ENCODE peak calls at places on chromosomes 12 and 14, in six cellular contexts. D is ovary, L is psoas muscle, T is uterus, K is heart left ventricle, U is hepatocyte. C is an unnamed sample.
A peak's percentile ranks its signal among the peaks of the same experiment; 100 is the strongest.

GRCh38 chr12:22396735-22397134 is 62.2 kb upstream of the ST8SIA1 start:
- DNase-seq in D (no peak), L (no peak), T (no peak), K (no peak), U (no peak), C (no peak)

GRCh38 chr14:65267856-65268255 is 144.7 kb upstream of the FUT8 start:
- DNase-seq in D (no peak), L (no peak), T (no peak), K (no peak), U (no peak), C (no peak)

GRCh38 chr12:101582937-101583336 is 11.8 kb upstream of the MYBPC1 start:
- DNase-seq in D (no peak), L (no peak), T (no peak), K (no peak), U (no peak), C (no peak)

GRCh38 chr12:54017845-54018607 is 9.2 kb downstream of the HOXC8 start:
- DNase-seq in D (peak; percentile 96), L (peak; percentile 88), T (peak; percentile 93), K (peak; percentile 75), U (peak; percentile 92), C (no peak)

GRCh38 chr12:52860102-52860838 is 11.5 kb upstream of the KRT78 start:
- DNase-seq in D (no peak), L (no peak), T (no peak), K (peak; percentile 50), U (no peak), C (no peak)

GRCh38 chr12:118052324-118053070 is 8.5 kb downstream of the WSB2 start:
- DNase-seq in D (peak; percentile 70), L (peak; percentile 79), T (peak; percentile 45), K (peak; percentile 87), U (peak; percentile 89), C (peak; percentile 92)

GRCh38 chr14:57087841-57088240 is 180.9 kb downstream of the EXOC5 start:
- DNase-seq in D (no peak), L (no peak), T (no peak), K (no peak), U (no peak), C (no peak)

GRCh38 chr12:110537605-110538409 is 35.7 kb downstream of the RAD9B start:
- DNase-seq in D (no peak), L (peak; percentile 68), T (no peak), K (peak; percentile 86), U (peak; percentile 12), C (no peak)

GRCh38 chr12:108657130-108657745 is 23.5 kb upstream of the SELPLG start:
- DNase-seq in D (no peak), L (no peak), T (no peak), K (no peak), U (no peak), C (no peak)

GRCh38 chr12:59403259-59403932 is 192.4 kb upstream of the SLC16A7 start:
- DNase-seq in D (no peak), L (no peak), T (peak; percentile 48), K (no peak), U (peak; percentile 77), C (no peak)

GRCh38 chr12:79763748-79764452 is 73.1 kb upstream of the PAWR start:
- DNase-seq in D (no peak), L (no peak), T (no peak), K (no peak), U (no peak), C (no peak)

GRCh38 chr12:47413806-47414205 is 292.0 kb downstream of the RPAP3 start:
- DNase-seq in D (no peak), L (no peak), T (no peak), K (no peak), U (peak; percentile 66), C (no peak)

GRCh38 chr12:120397827-120398563 is 29.0 kb upstream of the MSI1 start:
- DNase-seq in D (no peak), L (no peak), T (no peak), K (no peak), U (no peak), C (no peak)

DNA sequence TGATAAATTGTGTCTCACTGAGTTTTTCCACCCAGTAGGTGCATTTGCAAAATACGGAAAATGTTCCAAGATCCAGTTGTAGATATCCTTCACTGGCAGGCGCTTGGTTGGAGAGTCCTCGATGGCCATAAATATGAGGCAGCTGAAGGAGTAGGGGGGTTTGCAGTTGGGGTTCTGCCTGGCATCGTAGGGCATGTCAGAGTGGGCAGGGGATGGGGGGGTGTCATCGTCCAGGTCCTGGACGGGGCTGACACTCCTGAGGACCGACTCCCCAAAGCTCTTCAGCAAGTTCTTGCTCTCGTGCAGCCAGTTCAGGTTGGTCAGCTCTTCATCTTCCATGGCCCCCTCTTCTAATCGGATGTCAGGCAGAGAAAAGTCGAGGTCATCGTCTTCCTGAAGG is 5.1 kb downstream of the FOXN3 start:
- DNase-seq in D (no peak), L (no peak), T (no peak), K (no peak), U (no peak), C (no peak)
- H3K36me3 ChIP-seq in D (no peaks in the 10 kb centered on the region), L (peaks cover 2% of the 10 kb centered on the region), T (no peaks in the 10 kb centered on the region), K (peaks cover 22% of the 10 kb centered on the region), U (no peaks in the 10 kb centered on the region), C (peaks cover 9% of the 10 kb centered on the region)

GRCh38 chr12:43676183-43676813 is 82.3 kb downstream of the PUS7L start:
- DNase-seq in D (no peak), L (no peak), T (no peak), K (no peak), U (peak; percentile 8), C (no peak)
- TF ChIP-seq CTCF in D (no peak), L (peak; percentile 12), T (no peak), K (no peak), U (peak; percentile 22), C (no peak)

DNA sequence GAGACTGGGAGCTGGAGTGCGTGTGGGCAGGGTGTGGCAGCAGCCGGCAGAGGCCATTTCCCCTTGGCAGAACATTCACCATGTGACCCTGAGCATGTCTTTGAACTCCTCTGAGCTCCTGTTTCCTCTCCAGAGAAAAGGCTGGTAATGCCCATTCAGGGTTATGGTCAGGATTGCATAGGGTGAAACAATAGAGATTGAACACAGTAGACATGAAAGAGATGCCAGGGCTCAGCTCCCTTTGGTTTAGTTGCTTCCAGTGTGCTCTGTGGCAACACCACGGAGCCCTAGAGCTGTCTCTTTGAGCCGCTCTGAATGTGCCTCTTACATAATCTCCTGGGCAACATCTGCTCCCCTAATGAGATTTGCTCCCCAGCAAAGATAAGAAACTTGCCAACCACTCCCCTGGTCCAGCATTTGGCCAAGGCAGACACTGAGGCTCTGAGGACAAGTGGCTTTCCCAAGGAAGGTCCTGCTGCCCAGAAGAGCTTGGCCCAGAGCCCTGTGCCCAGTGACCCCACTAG is 4.6 kb downstream of the IFI27 start:
- DNase-seq in D (no peak), L (no peak), T (no peak), K (no peak), U (no peak), C (no peak)
- H3K27ac ChIP-seq in D (no peak overlapping the region), L (peak overlapping the region; percentile 2), T (peak overlapping the region; percentile 90), K (peak overlapping the region; percentile 86), U (no peak overlapping the region), C (no peak overlapping the region)

GRCh38 chr14:74660863-74661262 is 48.8 kb upstream of the LTBP2 start:
- DNase-seq in D (no peak), L (no peak), T (no peak), K (no peak), U (no peak), C (no peak)

GRCh38 chr14:74658535-74659130 is 46.6 kb upstream of the LTBP2 start:
- DNase-seq in D (no peak), L (no peak), T (no peak), K (no peak), U (no peak), C (no peak)

GRCh38 chr14:74661726-74662450 is 49.9 kb upstream of the LTBP2 start:
- DNase-seq in D (no peak), L (peak; percentile 73), T (peak; percentile 50), K (peak; percentile 66), U (no peak), C (peak; percentile 58)

GRCh38 chr14:74656964-74657363 is 44.9 kb upstream of the LTBP2 start:
- DNase-seq in D (no peak), L (no peak), T (no peak), K (no peak), U (no peak), C (no peak)

DNA sequence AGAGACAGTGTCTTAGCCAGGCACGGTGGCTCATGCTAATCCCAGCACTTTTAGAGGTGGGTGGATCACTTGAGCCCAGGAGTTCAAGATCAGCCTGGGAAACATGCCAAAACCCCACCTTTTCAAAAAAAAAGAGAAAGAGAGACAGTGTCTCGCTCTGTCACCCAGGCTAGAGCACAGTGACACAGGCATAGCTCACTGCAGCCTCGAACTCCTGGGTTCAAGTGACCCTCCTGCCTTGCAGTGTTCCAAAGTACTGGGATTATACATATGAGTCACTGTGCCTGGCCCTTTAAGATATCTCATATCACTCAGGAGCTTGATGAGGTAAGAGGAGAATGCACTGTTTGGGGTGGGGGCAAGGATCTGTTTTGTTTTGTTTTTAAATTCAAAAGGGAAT is 48.1 kb upstream of the LTBP2 start:
- DNase-seq in D (no peak), L (no peak), T (no peak), K (no peak), U (no peak), C (no peak)
- H3K36me3 ChIP-seq in D (no peaks in the 10 kb centered on the region), L (peaks cover 5% of the 10 kb centered on the region), T (no peaks in the 10 kb centered on the region), K (peaks cover 54% of the 10 kb centered on the region), U (no peaks in the 10 kb centered on the region), C (peaks cover 12% of the 10 kb centered on the region)

DNA sequence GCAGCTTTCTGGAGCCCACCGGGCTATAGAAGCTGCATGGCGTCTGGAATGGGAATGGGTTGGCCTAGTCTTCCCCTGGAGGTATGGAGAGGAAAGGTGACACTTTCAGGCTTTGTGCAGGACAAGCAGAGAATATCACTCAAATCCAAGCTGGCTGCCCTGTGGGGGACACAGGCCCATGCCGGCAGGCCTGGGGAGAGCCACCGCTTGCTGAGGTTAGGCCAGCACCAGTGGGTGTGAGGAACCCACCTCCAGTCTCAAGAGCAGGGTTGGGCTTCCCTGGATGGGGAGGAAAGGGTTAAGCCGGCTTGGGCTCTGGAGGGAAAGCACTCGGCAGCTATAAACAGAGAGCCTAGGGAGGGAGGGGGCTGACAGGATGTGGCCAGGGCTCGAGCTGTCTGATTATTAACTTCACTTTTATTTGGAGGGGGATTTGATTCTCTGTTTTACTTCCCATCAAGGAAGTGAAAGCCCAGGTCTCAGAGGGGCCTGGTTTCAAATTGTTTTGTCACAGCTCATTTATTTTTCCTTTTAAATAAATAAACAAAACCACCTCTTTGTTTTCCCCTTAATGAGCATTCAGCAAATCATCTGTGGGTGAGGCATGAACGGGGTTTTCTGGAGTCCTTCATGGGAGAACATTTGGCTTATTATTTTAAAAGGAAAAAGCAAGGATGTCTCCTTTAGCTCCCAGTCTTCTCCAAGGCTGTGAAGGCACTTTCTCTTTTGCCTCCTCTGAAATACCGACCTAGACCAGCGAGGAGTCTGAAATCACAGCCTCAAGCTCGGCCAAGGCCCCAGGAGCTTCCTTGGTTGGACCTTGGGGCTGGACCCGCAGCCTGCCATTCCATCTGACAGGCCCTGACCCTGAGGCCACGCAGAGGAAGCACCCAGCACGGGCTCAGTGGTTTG is 21.8 kb upstream of the ZFP36L1 start:
- DNase-seq in D (peak; percentile 60), L (no peak), T (no peak), K (peak; percentile 65), U (peak; percentile 78), C (no peak)
- TF ChIP-seq CTCF in D (no peak), L (no peak), T (no peak), K (no peak), U (no peak), C (no peak)

C was measured in ascending aorta.